ENCODE peak calls at places on chromosome 1, in seven cellular contexts. One of them, this sample, is unnamed.

GRCh38 chr1:19439464-19440171 is 45.7 kb downstream of the CAPZB start:
- DNase-seq in left cardiac atrium: peak; percentile 47
- DNase-seq in EL: no peak
- DNase-seq in GM13976: no peak
- DNase-seq in sciatic nerve: no peak
- DNase-seq in stromal cell of bone marrow: no peak
- DNase-seq in HCT116: no peak
- DNase-seq in this sample: no peak

GRCh38 chr1:203638076-203638475 is 11.4 kb downstream of the ATP2B4 start:
- DNase-seq in GM13976: no peak
- DNase-seq in stromal cell of bone marrow: no peak
- DNase-seq in left cardiac atrium: peak; percentile 6
- DNase-seq in HCT116: no peak
- DNase-seq in sciatic nerve: no peak
- DNase-seq in EL: no peak
- DNase-seq in this sample: peak; percentile 28

GRCh38 chr1:82059931-82060330 is 259.2 kb downstream of the ADGRL2 start:
- DNase-seq in HCT116: no peak
- DNase-seq in left cardiac atrium: no peak
- DNase-seq in EL: peak; percentile 2
- DNase-seq in GM13976: no peak
- DNase-seq in sciatic nerve: no peak
- DNase-seq in stromal cell of bone marrow: no peak
- DNase-seq in this sample: no peak

GRCh38 chr1:196063952-196064351 is 544.3 kb downstream of the KCNT2 start:
- DNase-seq in sciatic nerve: no peak
- DNase-seq in HCT116: no peak
- DNase-seq in EL: no peak
- DNase-seq in left cardiac atrium: no peak
- DNase-seq in stromal cell of bone marrow: no peak
- DNase-seq in GM13976: no peak
- DNase-seq in this sample: no peak

GRCh38 chr1:213423585-213423984 is 372.5 kb downstream of the RPS6KC1 start:
- DNase-seq in EL: no peak
- DNase-seq in HCT116: no peak
- DNase-seq in stromal cell of bone marrow: no peak
- DNase-seq in left cardiac atrium: no peak
- DNase-seq in sciatic nerve: no peak
- DNase-seq in GM13976: no peak
- DNase-seq in this sample: no peak

GRCh38 chr1:65059930-65060538 is 88.0 kb upstream of the AK4 start:
- DNase-seq in stromal cell of bone marrow: peak; percentile 40
- DNase-seq in GM13976: no peak
- DNase-seq in sciatic nerve: no peak
- DNase-seq in HCT116: peak; percentile 31
- DNase-seq in left cardiac atrium: no peak
- DNase-seq in EL: peak; percentile 50
- DNase-seq in this sample: no peak

GRCh38 chr1:155166373-155167165 is 6.5 kb downstream of the KRTCAP2 start:
- DNase-seq in EL: no peak
- DNase-seq in HCT116: no peak
- DNase-seq in sciatic nerve: peak; percentile 74
- DNase-seq in GM13976: peak; percentile 28
- DNase-seq in stromal cell of bone marrow: no peak
- DNase-seq in left cardiac atrium: peak; percentile 84
- DNase-seq in this sample: no peak

GRCh38 chr1:183277821-183278735 is 92.0 kb downstream of the LAMC2 start:
- DNase-seq in HCT116: no peak
- DNase-seq in EL: peak; percentile 78
- DNase-seq in sciatic nerve: no peak
- DNase-seq in left cardiac atrium: no peak
- DNase-seq in stromal cell of bone marrow: peak; percentile 48
- DNase-seq in GM13976: no peak
- DNase-seq in this sample: peak; percentile 17